ENCODE peak calls at places on chromosomes 1 and 21, in nine cellular contexts. I, C, U, M, R, X, H, Q and T are unnamed samples.

GRCh38 chr1:38062361-38063288 is 16.0 kb upstream of the POU3F1 start:
- DNase-seq in H (no peak), U (no peak), R (no peak), X (no peak), C (no peak), Q (no peak), I (no peak), M (no peak), T (no peak)

GRCh38 chr1:39157304-39157703 is 47.2 kb upstream of the MACF1 start:
- DNase-seq in M (no peak), X (no peak), U (no peak), Q (no peak), H (no peak), I (no peak), R (no peak), C (no peak), T (no peak)

GRCh38 chr1:224092601-224093000 is 21.3 kb upstream of the FBXO28 start:
- DNase-seq in X (no peak), C (no peak), U (no peak), I (no peak), H (no peak), R (no peak), Q (no peak), M (no peak), T (no peak)

GRCh38 chr1:24318988-24319863 is at the start of gene GRHL3:
- DNase-seq in I (no peak), M (no peak), H (no peak), U (peak), R (peak), X (no peak), C (peak), Q (no peak), T (no peak)

GRCh38 chr1:10280442-10281350 is 70.3 kb downstream of the KIF1B start:
- DNase-seq in X (no peak), R (no peak), H (no peak), Q (peak), U (no peak), I (no peak), M (no peak), C (no peak), T (peak)

GRCh38 chr1:154775559-154776338 is 94.3 kb downstream of the KCNN3 start:
- DNase-seq in C (no peak), I (no peak), Q (no peak), H (no peak), X (no peak), R (no peak), M (no peak), U (no peak), T (no peak)

GRCh38 chr1:169877800-169878491 is 15.8 kb downstream of the SCYL3 start:
- DNase-seq in Q (peak), C (peak), X (no peak), H (no peak), M (no peak), R (no peak), U (no peak), I (no peak), T (no peak)

GRCh38 chr1:73516458-73516857 is 681.5 kb downstream of the LRRIQ3 start:
- DNase-seq in R (no peak), C (no peak), X (no peak), U (no peak), H (no peak), M (no peak), Q (no peak), I (no peak), T (no peak)

GRCh38 chr1:10733967-10734366 is 62.5 kb downstream of the CASZ1 start:
- DNase-seq in Q (no peak), I (no peak), H (peak), X (no peak), R (no peak), U (peak), C (no peak), M (no peak), T (no peak)

GRCh38 chr1:196385109-196385508 is 223.1 kb downstream of the KCNT2 start:
- DNase-seq in Q (no peak), M (no peak), C (no peak), U (peak), R (no peak), H (no peak), X (no peak), I (no peak), T (no peak)

GRCh38 chr1:215761446-215761845 is 194.3 kb downstream of the KCTD3 start:
- DNase-seq in Q (peak), U (no peak), R (no peak), I (no peak), M (no peak), H (no peak), X (no peak), C (peak), T (no peak)

GRCh38 chr1:112694363-112694929 is 12.5 kb downstream of the RHOC start:
- DNase-seq in X (no peak), R (no peak), C (no peak), I (no peak), M (peak), Q (no peak), H (no peak), U (no peak), T (no peak)

GRCh38 chr1:233901495-233901894 is 3.0 kb upstream of the SLC35F3 start:
- DNase-seq in X (no peak), U (no peak), C (no peak), Q (no peak), H (no peak), M (no peak), R (no peak), I (no peak), T (no peak)

GRCh38 chr21:38244885-38245869 is 11.6 kb upstream of the KCNJ15 start:
- DNase-seq in H (no peak), I (no peak), M (no peak), U (peak), X (peak), Q (peak), C (peak), R (no peak), T (peak)

GRCh38 chr21:29378814-29379213 is 80.1 kb downstream of the BACH1 start:
- DNase-seq in U (peak), C (no peak), R (no peak), Q (peak), X (no peak), M (no peak), I (no peak), H (no peak), T (no peak)

GRCh38 chr21:16084776-16085364 is 355.1 kb downstream of the USP25 start:
- DNase-seq in R (no peak), H (no peak), Q (peak), X (no peak), C (peak), M (peak), I (peak), U (no peak), T (no peak)

GRCh38 chr1:183604048-183604808 is 14.0 kb upstream of the NCF2 start:
- DNase-seq in Q (peak), R (peak), X (no peak), M (no peak), H (no peak), C (no peak), U (no peak), I (no peak), T (peak)

GRCh38 chr21:44706026-44706705 is 5.2 kb downstream of the TSPEAR start:
- DNase-seq in Q (no peak), R (no peak), I (peak), X (no peak), U (no peak), H (no peak), M (no peak), C (no peak), T (no peak)

GRCh38 chr1:53328490-53329182 is 766 bp upstream of the LRP8 start:
- DNase-seq in R (peak), C (no peak), X (no peak), U (peak), Q (no peak), M (peak), H (peak), I (peak), T (no peak)

GRCh38 chr1:188706742-188707141 is 1770.9 kb downstream of the BRINP3 start:
- DNase-seq in C (peak), U (peak), M (no peak), H (no peak), R (no peak), X (no peak), I (no peak), Q (no peak), T (no peak)

GRCh38 chr21:37764696-37765095 is 151.6 kb downstream of the KCNJ6 start:
- DNase-seq in U (no peak), I (no peak), Q (no peak), M (no peak), R (no peak), C (no peak), X (no peak), H (no peak), T (no peak)

GRCh38 chr1:12654004-12654567 is 10.2 kb downstream of the AADACL4 start:
- DNase-seq in M (no peak), R (no peak), X (no peak), I (no peak), H (no peak), U (peak), Q (peak), C (no peak), T (no peak)

GRCh38 chr1:4057603-4058002 is 157.5 kb upstream of the C1orf174 start:
- DNase-seq in Q (no peak), X (no peak), M (no peak), R (no peak), H (no peak), C (no peak), U (no peak), I (no peak), T (no peak)

GRCh38 chr1:154353460-154353904 is 28.2 kb downstream of the ATP8B2 start:
- DNase-seq in H (peak), X (no peak), U (peak), I (no peak), M (no peak), C (peak), Q (peak), R (peak), T (no peak)

DNA sequence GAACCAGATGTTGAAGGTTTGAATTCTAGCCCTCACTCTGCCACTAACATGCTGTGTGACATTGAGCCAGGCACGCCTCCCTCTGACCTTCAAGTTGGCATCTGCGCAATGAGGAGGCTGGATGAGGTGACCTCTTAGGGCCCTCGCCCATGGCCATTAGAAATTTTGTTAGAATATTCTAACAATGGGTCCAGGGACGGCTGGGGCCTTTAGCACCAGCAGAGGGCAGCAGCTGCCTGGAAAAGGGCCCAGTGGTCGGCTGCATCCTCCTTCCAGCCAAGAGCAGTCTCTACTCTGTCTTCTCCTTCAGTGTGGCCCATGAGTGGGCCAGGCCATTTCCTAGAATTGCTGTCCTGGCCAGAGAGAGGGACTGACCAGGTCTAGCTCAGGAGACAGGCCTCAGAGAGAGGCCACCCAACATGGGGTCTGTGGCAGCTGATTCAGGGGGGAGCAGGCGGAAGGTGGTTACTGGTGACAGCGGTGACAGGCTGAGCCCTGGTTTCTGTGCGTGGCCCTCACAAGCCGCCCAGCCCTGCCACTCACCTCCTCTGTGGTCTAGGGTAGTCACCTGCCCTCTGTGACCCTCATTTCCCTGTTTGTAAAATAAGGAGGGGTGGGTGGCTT is 101.3 kb upstream of the ACTL8 start:
- DNase-seq in X (no peak), H (peak), U (peak), M (no peak), I (peak), Q (peak), R (no peak), C (peak), T (no peak)
- TF ChIP-seq CTCF in X (peak), H (peak), U (peak), M (peak), I (peak), Q (peak), R (peak), C (peak), T (peak)

GRCh38 chr1:25813734-25814471 is 5.9 kb upstream of the MTFR1L start:
- DNase-seq in H (no peak), M (no peak), U (no peak), I (no peak), C (no peak), X (no peak), R (no peak), Q (no peak), T (no peak)
- TF ChIP-seq CTCF in H (no peak), M (no peak), U (no peak), I (no peak), C (no peak), X (no peak), R (no peak), Q (no peak), T (no peak)

DNA sequence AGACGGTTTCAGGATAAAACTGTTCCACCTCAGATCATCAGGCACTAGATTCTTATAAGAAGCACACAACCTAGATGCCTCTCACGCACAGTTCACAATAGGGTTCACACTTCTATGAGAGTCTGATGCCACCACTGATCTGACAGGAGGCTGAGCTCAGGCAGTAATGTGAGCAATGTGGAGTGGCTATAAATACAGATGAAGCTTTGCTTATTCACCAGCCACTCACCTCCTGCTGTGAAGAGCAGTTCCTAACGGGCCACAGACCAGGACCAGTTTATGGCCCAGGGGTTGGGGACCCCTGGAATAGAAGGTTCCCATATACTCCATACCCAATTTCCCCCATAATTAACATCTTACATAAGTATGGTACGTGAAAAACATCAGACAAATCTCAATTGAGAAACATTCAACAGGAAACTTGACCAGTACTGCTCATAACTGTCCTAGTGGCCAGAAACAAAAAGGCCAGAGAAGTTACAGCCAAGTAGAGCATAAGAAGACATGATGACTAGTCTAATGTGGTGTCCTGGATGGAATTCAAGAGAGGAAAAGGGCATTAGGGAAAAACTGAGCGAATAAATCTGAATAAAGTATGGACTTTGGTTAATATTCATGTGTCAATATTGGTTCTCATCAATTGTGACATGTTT is 24.7 kb upstream of the IGSF5 start:
- DNase-seq in X (no peak), H (no peak), I (no peak), R (no peak), C (peak), M (no peak), Q (no peak), U (no peak), T (no peak)
- TF ChIP-seq CTCF in X (no peak), H (no peak), I (no peak), R (no peak), C (no peak), M (no peak), Q (peak), U (no peak), T (no peak)

GRCh38 chr1:230222678-230223077 is 155.6 kb downstream of the GALNT2 start:
- DNase-seq in H (no peak), U (no peak), I (no peak), Q (no peak), C (peak), R (no peak), M (no peak), X (no peak), T (no peak)
- TF ChIP-seq CTCF in H (no peak), U (no peak), I (peak), Q (peak), C (peak), R (no peak), M (peak), X (no peak), T (peak)

DNA sequence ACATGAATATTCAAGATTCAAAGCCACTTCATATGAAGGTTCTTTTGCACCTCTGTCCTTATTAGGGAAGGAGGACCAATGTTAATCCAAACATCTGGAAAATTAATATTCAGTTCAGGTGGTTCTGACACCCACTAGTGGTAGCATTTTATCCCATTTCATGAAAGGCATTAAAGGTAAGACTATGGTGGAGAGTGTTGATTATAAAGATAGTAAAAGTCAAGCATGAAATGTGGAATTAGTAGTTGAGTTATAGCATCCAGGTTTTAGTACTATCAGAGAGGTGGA is 17.5 kb upstream of the YTHDF2 start:
- DNase-seq in I (no peak), Q (no peak), C (no peak), M (no peak), X (no peak), R (no peak), U (no peak), H (no peak), T (no peak)
- TF ChIP-seq CTCF in I (no peak), Q (no peak), C (peak), M (no peak), X (no peak), R (no peak), U (no peak), H (no peak), T (no peak)

GRCh38 chr1:14100916-14101315 is 400.9 kb downstream of the PRDM2 start:
- DNase-seq in R (no peak), C (no peak), M (no peak), U (no peak), Q (no peak), X (no peak), I (no peak), H (no peak), T (no peak)

GRCh38 chr1:14100444-14100843 is 400.5 kb downstream of the PRDM2 start:
- DNase-seq in H (no peak), M (no peak), Q (no peak), I (no peak), U (no peak), R (no peak), C (no peak), X (no peak), T (no peak)

GRCh38 chr1:14090531-14090930 is 390.5 kb downstream of the PRDM2 start:
- DNase-seq in C (no peak), M (no peak), R (no peak), H (no peak), I (no peak), U (no peak), Q (no peak), X (no peak), T (no peak)

GRCh38 chr1:14090062-14090461 is 390.1 kb downstream of the PRDM2 start:
- DNase-seq in Q (no peak), R (no peak), M (no peak), C (no peak), I (no peak), U (no peak), H (peak), X (no peak), T (no peak)

DNA sequence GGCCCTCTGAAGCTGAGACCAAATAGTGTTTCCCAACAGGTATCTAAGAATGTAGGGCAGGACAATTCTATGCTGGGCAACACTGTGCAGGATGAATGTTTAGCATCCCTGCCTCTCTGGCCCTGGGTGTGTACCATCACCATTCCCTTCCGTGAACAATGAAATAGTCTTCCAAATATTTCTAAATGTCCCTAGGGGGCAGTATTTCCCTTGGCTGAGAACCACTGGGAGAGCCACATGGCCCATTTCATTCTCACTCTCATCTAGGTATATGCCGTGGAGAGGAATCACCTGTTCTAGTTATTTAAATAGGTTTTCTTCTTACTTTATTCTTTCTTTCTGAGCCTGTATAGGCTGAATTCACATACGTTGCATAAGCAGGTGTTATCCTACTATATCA is 395.0 kb downstream of the PRDM2 start:
- DNase-seq in R (no peak), Q (peak), M (no peak), X (no peak), C (peak), U (peak), I (no peak), H (peak), T (no peak)
- TF ChIP-seq CTCF in R (peak), Q (peak), M (peak), X (no peak), C (peak), U (peak), I (no peak), H (peak), T (peak)

GRCh38 chr1:202892501-202892900 is 3.6 kb upstream of the RABIF start:
- DNase-seq in U (peak), I (no peak), R (no peak), X (no peak), Q (no peak), M (no peak), H (no peak), C (no peak), T (no peak)

GRCh38 chr1:202888204-202888506 is 794 bp downstream of the RABIF start:
- DNase-seq in M (no peak), Q (peak), R (no peak), X (no peak), C (no peak), H (no peak), I (no peak), U (peak), T (no peak)

GRCh38 chr1:202890392-202890791 is 1.4 kb upstream of the RABIF start:
- DNase-seq in C (no peak), U (no peak), I (no peak), Q (no peak), M (no peak), H (no peak), X (no peak), R (no peak), T (no peak)

DNA sequence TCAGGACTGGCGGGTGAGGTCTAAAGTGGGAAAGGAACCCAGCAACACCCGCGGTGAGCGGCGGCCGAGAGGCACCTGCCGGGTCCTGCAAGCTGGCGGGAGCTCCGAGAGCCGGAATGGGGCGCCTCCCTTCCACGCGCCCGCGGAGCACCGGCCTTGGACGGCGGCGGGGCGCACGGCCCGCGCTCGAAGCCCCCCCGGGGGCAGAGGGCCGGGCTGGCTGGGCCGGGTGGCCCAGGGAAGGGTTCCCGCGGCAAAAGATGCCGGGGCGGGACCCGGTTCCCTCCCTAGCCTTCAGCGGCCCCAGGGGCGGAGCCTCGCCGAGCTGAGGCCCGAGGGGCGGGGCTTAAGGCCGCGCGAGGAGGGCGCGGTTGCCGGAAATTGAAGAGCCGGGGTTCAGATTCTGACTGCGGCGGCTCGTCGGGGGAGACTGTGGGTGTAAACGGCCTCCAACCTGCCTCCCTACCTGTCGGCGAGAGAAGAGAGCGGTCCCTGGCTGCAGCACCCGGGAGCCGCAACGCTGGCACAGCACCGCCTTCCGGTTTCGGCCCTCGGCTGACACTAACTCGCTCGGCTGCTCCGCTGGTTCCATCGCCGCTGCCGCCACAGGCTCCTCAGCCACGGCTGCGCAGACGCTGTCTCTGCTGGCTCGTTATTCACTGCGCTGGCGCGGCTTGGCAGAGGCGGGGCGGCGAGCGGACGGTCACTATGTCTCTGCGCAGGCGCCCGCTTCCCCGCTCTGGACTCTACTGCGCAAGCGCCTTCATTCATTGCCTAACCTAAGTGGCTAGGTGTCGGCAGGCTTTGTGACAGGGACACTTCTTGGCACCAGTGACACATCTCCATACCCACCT is at the start of gene RABIF:
- DNase-seq in I (peak), H (peak), R (peak), U (peak), M (peak), C (peak), Q (peak), X (peak), T (peak)
- TF ChIP-seq CTCF in I (no peak), H (peak), R (peak), U (peak), M (no peak), C (no peak), Q (peak), X (peak), T (peak)